ENCODE peak calls at places on chromosomes 6 and 20, in five cellular contexts. Z is sciatic nerve, F is A549, W is left lobe of liver, C is omental fat pad. P is an unnamed sample.

GRCh38 chr6:149683256-149683860 is 34.5 kb downstream of the LATS1 start:
- ATAC-seq in Z (no peak), F (no peak), W (no peak), C (no peak), P (no peak)

GRCh38 chr6:109523478-109523877 is 40.5 kb upstream of the ZBTB24 start:
- ATAC-seq in Z (peak; percentile 50), F (no peak), W (peak; percentile 73), C (no peak), P (no peak)

GRCh38 chr6:150072201-150072600 is 3.3 kb upstream of the ULBP3 start:
- ATAC-seq in Z (no peak), F (peak; percentile 40), W (no peak), C (no peak), P (no peak)

GRCh38 chr20:50852085-50852484 is 57.2 kb downstream of the BCAS4 start:
- ATAC-seq in Z (no peak), F (no peak), W (no peak), C (no peak), P (no peak)

GRCh38 chr6:15908871-15909270 is 220.0 kb upstream of the MYLIP start:
- ATAC-seq in Z (no peak), F (no peak), W (no peak), C (no peak), P (no peak)

GRCh38 chr6:38571721-38572120 is 68.0 kb downstream of the BTBD9 start:
- ATAC-seq in Z (no peak), F (no peak), W (no peak), C (no peak), P (no peak)

GRCh38 chr6:133430530-133430929 is 189.4 kb downstream of the EYA4 start:
- ATAC-seq in Z (no peak), F (no peak), W (no peak), C (no peak), P (no peak)

GRCh38 chr6:111124406-111124805 is 37.1 kb downstream of the SLC16A10 start:
- ATAC-seq in Z (no peak), F (no peak), W (no peak), C (no peak), P (no peak)

GRCh38 chr6:136749359-136749758 is 42.9 kb downstream of the MAP3K5 start:
- ATAC-seq in Z (no peak), F (no peak), W (no peak), C (no peak), P (no peak)

GRCh38 chr20:364905-365794 is 15.4 kb upstream of the TRIB3 start:
- ATAC-seq in Z (no peak), F (peak; percentile 25), W (no peak), C (no peak), P (no peak)

GRCh38 chr6:116662186-116662585 is 6.4 kb downstream of the ZUP1 start:
- ATAC-seq in Z (no peak), F (no peak), W (no peak), C (no peak), P (no peak)